ENCODE peak calls at places on chromosome 18, in seven cellular contexts. One of them, this sample, is unnamed.

GRCh38 chr18:7394041-7394440 is 163.2 kb downstream of the LRRC30 start:
- DNase-seq in GM12891: no peak
- DNase-seq in H1: no peak
- DNase-seq in K562: no peak
- DNase-seq in SK-N-SH: no peak
- DNase-seq in GM12878: no peak
- DNase-seq in HepG2: no peak
- DNase-seq in this sample: no peak

GRCh38 chr18:27377251-27377650 is 192.1 kb upstream of the CHST9 start:
- DNase-seq in GM12878: no peak
- DNase-seq in SK-N-SH: no peak
- DNase-seq in K562: no peak
- DNase-seq in GM12891: no peak
- DNase-seq in H1: no peak
- DNase-seq in HepG2: no peak
- DNase-seq in this sample: no peak

GRCh38 chr18:79554321-79554720 is 125.3 kb upstream of the CTDP1 start:
- DNase-seq in SK-N-SH: no peak
- DNase-seq in H1: no peak
- DNase-seq in K562: no peak
- DNase-seq in GM12878: no peak
- DNase-seq in GM12891: no peak
- DNase-seq in HepG2: no peak
- DNase-seq in this sample: no peak

GRCh38 chr18:26464128-26465011 is 84.0 kb downstream of the KCTD1 start:
- DNase-seq in HepG2: no peak
- DNase-seq in K562: no peak
- DNase-seq in GM12891: no peak
- DNase-seq in GM12878: no peak
- DNase-seq in SK-N-SH: no peak
- DNase-seq in H1: no peak
- DNase-seq in this sample: no peak

GRCh38 chr18:59048378-59048777 is 91.3 kb upstream of the SEC11C start:
- DNase-seq in GM12878: no peak
- DNase-seq in SK-N-SH: no peak
- DNase-seq in K562: no peak
- DNase-seq in H1: no peak
- DNase-seq in GM12891: no peak
- DNase-seq in HepG2: no peak
- DNase-seq in this sample: no peak

GRCh38 chr18:34866739-34867138 is 156.6 kb downstream of the DTNA start:
- DNase-seq in H1: no peak
- DNase-seq in GM12891: no peak
- DNase-seq in SK-N-SH: peak
- DNase-seq in HepG2: no peak
- DNase-seq in GM12878: no peak
- DNase-seq in K562: no peak
- DNase-seq in this sample: no peak

GRCh38 chr18:56651771-56652092 is 573 bp downstream of the WDR7 start:
- DNase-seq in GM12891: no peak
- DNase-seq in HepG2: no peak
- DNase-seq in K562: no peak
- DNase-seq in GM12878: no peak
- DNase-seq in H1: no peak
- DNase-seq in SK-N-SH: no peak
- DNase-seq in this sample: no peak

GRCh38 chr18:68083131-68083530 is 566.6 kb upstream of the DSEL start:
- DNase-seq in SK-N-SH: no peak
- DNase-seq in GM12878: no peak
- DNase-seq in K562: no peak
- DNase-seq in GM12891: no peak
- DNase-seq in HepG2: no peak
- DNase-seq in H1: no peak
- DNase-seq in this sample: no peak

GRCh38 chr18:21000667-21001066 is 110.9 kb downstream of the ROCK1 start:
- DNase-seq in GM12878: no peak
- DNase-seq in H1: no peak
- DNase-seq in HepG2: no peak
- DNase-seq in K562: no peak
- DNase-seq in SK-N-SH: no peak
- DNase-seq in GM12891: no peak
- DNase-seq in this sample: no peak

DNA sequence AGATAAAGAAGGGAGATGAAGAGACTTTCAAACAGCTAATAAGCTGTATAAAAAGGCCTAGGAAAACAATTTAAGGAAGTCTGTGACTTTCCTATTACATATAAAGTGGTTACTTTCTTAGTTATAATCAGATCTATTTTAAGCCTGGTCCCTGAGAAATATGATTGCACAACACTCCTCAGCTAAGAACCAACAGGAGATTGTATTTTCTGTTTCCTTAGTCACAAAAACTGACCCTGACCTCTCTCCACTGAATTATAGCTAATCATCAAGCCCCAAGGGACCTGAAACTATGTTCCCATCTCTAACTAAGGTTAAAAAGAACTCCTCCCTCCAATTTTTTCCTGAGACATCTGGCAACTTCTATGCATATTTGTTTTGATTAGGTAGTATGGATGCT is 106.9 kb downstream of the ROCK1 start:
- DNase-seq in SK-N-SH: no peak
- DNase-seq in GM12891: no peak
- DNase-seq in H1: no peak
- DNase-seq in K562: no peak
- DNase-seq in GM12878: no peak
- DNase-seq in HepG2: no peak
- DNase-seq in this sample: no peak
- TF ChIP-seq TAF1 in SK-N-SH: no peak
- TF ChIP-seq TAF1 in GM12891: no peak
- TF ChIP-seq TAF1 in H1: no peak
- TF ChIP-seq TAF1 in K562: no peak
- TF ChIP-seq TAF1 in GM12878: no peak
- TF ChIP-seq TAF1 in HepG2: no peak
- TF ChIP-seq TAF1 in this sample: no peak

GRCh38 chr18:25283769-25284168 is 68.2 kb downstream of the ZNF521 start:
- DNase-seq in SK-N-SH: no peak
- DNase-seq in GM12878: no peak
- DNase-seq in HepG2: no peak
- DNase-seq in K562: no peak
- DNase-seq in H1: no peak
- DNase-seq in GM12891: no peak
- DNase-seq in this sample: no peak

GRCh38 chr18:25284278-25284677 is 67.7 kb downstream of the ZNF521 start:
- DNase-seq in GM12891: no peak
- DNase-seq in SK-N-SH: no peak
- DNase-seq in GM12878: no peak
- DNase-seq in K562: no peak
- DNase-seq in H1: no peak
- DNase-seq in HepG2: no peak
- DNase-seq in this sample: no peak

GRCh38 chr18:25282922-25283703 is 68.9 kb downstream of the ZNF521 start:
- DNase-seq in K562: no peak
- DNase-seq in GM12878: no peak
- DNase-seq in H1: no peak
- DNase-seq in SK-N-SH: no peak
- DNase-seq in GM12891: no peak
- DNase-seq in HepG2: no peak
- DNase-seq in this sample: no peak

GRCh38 chr18:25287096-25287495 is 64.9 kb downstream of the ZNF521 start:
- DNase-seq in GM12878: no peak
- DNase-seq in GM12891: no peak
- DNase-seq in HepG2: no peak
- DNase-seq in H1: no peak
- DNase-seq in SK-N-SH: no peak
- DNase-seq in K562: no peak
- DNase-seq in this sample: no peak

GRCh38 chr18:25284861-25285574 is 66.9 kb downstream of the ZNF521 start:
- DNase-seq in SK-N-SH: no peak
- DNase-seq in H1: no peak
- DNase-seq in HepG2: no peak
- DNase-seq in GM12891: no peak
- DNase-seq in K562: no peak
- DNase-seq in GM12878: no peak
- DNase-seq in this sample: no peak
- TF ChIP-seq TAF1 in SK-N-SH: no peak
- TF ChIP-seq TAF1 in H1: no peak
- TF ChIP-seq TAF1 in HepG2: no peak
- TF ChIP-seq TAF1 in GM12891: no peak
- TF ChIP-seq TAF1 in K562: no peak
- TF ChIP-seq TAF1 in GM12878: no peak
- TF ChIP-seq TAF1 in this sample: no peak

GRCh38 chr18:2212846-2213245 is 358.5 kb downstream of the METTL4 start:
- DNase-seq in GM12878: no peak
- DNase-seq in K562: no peak
- DNase-seq in GM12891: no peak
- DNase-seq in H1: no peak
- DNase-seq in SK-N-SH: no peak
- DNase-seq in HepG2: no peak
- DNase-seq in this sample: no peak

GRCh38 chr18:2223394-2223793 is 347.9 kb downstream of the METTL4 start:
- DNase-seq in HepG2: no peak
- DNase-seq in H1: no peak
- DNase-seq in SK-N-SH: no peak
- DNase-seq in K562: no peak
- DNase-seq in GM12878: no peak
- DNase-seq in GM12891: no peak
- DNase-seq in this sample: no peak

GRCh38 chr18:2222270-2223185 is 348.8 kb downstream of the METTL4 start:
- DNase-seq in SK-N-SH: no peak
- DNase-seq in H1: no peak
- DNase-seq in K562: no peak
- DNase-seq in HepG2: no peak
- DNase-seq in GM12891: no peak
- DNase-seq in GM12878: no peak
- DNase-seq in this sample: no peak

GRCh38 chr18:2213905-2214304 is 357.4 kb downstream of the METTL4 start:
- DNase-seq in HepG2: no peak
- DNase-seq in GM12891: no peak
- DNase-seq in SK-N-SH: no peak
- DNase-seq in K562: no peak
- DNase-seq in H1: no peak
- DNase-seq in GM12878: no peak
- DNase-seq in this sample: no peak

DNA sequence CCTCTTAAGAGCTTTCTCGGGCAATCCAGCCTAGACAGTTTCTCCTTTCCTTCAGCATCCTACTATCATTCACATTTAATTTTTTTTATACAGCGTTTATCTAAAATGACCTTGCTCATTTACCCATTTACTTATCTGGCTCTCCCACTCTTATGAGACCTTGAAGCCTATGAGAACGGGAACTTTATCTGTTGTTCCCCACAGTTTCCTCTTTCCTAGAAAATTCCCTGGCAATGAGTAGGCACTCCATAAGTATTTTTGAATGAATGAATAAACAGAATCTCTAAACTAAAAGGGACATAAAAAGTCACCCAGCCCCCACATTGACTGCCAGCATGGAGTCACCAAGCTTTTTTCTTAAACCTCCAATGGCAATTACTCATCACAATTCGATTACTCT is 353.2 kb downstream of the METTL4 start:
- DNase-seq in K562: no peak
- DNase-seq in H1: no peak
- DNase-seq in HepG2: no peak
- DNase-seq in SK-N-SH: no peak
- DNase-seq in GM12878: no peak
- DNase-seq in GM12891: no peak
- DNase-seq in this sample: no peak
- TF ChIP-seq TAF1 in K562: no peak
- TF ChIP-seq TAF1 in H1: no peak
- TF ChIP-seq TAF1 in HepG2: no peak
- TF ChIP-seq TAF1 in SK-N-SH: no peak
- TF ChIP-seq TAF1 in GM12878: no peak
- TF ChIP-seq TAF1 in GM12891: no peak
- TF ChIP-seq TAF1 in this sample: no peak

GRCh38 chr18:69353023-69353422 is 47.7 kb upstream of the DOK6 start:
- DNase-seq in GM12878: no peak
- DNase-seq in H1: no peak
- DNase-seq in K562: no peak
- DNase-seq in HepG2: peak
- DNase-seq in SK-N-SH: no peak
- DNase-seq in GM12891: no peak
- DNase-seq in this sample: no peak
- TF ChIP-seq TAF1 in GM12878: no peak
- TF ChIP-seq TAF1 in H1: no peak
- TF ChIP-seq TAF1 in K562: no peak
- TF ChIP-seq TAF1 in HepG2: no peak
- TF ChIP-seq TAF1 in SK-N-SH: no peak
- TF ChIP-seq TAF1 in GM12891: no peak
- TF ChIP-seq TAF1 in this sample: no peak

GRCh38 chr18:49855711-49856110 is 42.4 kb upstream of the ACAA2 start:
- DNase-seq in H1: no peak
- DNase-seq in GM12878: no peak
- DNase-seq in K562: no peak
- DNase-seq in SK-N-SH: no peak
- DNase-seq in HepG2: no peak
- DNase-seq in GM12891: no peak
- DNase-seq in this sample: no peak
- TF ChIP-seq TAF1 in H1: no peak
- TF ChIP-seq TAF1 in GM12878: no peak
- TF ChIP-seq TAF1 in K562: no peak
- TF ChIP-seq TAF1 in SK-N-SH: no peak
- TF ChIP-seq TAF1 in HepG2: no peak
- TF ChIP-seq TAF1 in GM12891: no peak
- TF ChIP-seq TAF1 in this sample: no peak